ENCODE peak calls at places on chromosomes 4 and X, in eight cellular contexts. L is foreskin fibroblast; V is H7; C is cardiac muscle cell; F is cardiac fibroblast; Q is Jurkat, Clone E6-1; D is astrocyte of the cerebellum; R is A673. T is an unnamed sample.

GRCh38 chr4:99024481-99025275 is 29.2 kb downstream of the METAP1 start:
- DNase-seq in L (no peak), V (no peak), C (no peak), F (no peak), Q (no peak), D (no peak), R (no peak), T (no peak)

GRCh38 chrX:120791013-120791643 is 84.5 kb downstream of the CT47B1 start:
- DNase-seq in L (peak), V (no peak), C (no peak), F (peak), Q (no peak), D (no peak), R (peak), T (peak)

GRCh38 chrX:121641560-121641959 is 594.1 kb downstream of the GLUD2 start:
- DNase-seq in L (peak), V (no peak), C (no peak), F (peak), Q (no peak), D (peak), R (peak), T (peak)

GRCh38 chr4:84547211-84547610 is 35.7 kb upstream of the CDS1 start:
- DNase-seq in L (peak), V (no peak), C (no peak), F (peak), Q (no peak), D (no peak), R (no peak), T (no peak)

GRCh38 chr4:48271048-48271452 is 1.4 kb upstream of the TEC start:
- DNase-seq in L (no peak), V (no peak), C (no peak), F (no peak), Q (peak), D (no peak), R (no peak), T (no peak)

GRCh38 chrX:42269186-42269585 is 345.8 kb upstream of the CASK start:
- DNase-seq in L (peak), V (no peak), C (no peak), F (peak), Q (no peak), D (no peak), R (no peak), T (no peak)

GRCh38 chrX:8668797-8669196 is 63.1 kb downstream of the ANOS1 start:
- DNase-seq in L (no peak), V (no peak), C (peak), F (no peak), Q (no peak), D (no peak), R (no peak), T (no peak)

GRCh38 chr4:83208776-83209365 is 75.7 kb downstream of the COQ2 start:
- DNase-seq in L (peak), V (no peak), C (no peak), F (peak), Q (no peak), D (no peak), R (no peak), T (no peak)

GRCh38 chr4:134337584-134337983 is 136.0 kb upstream of the PABPC4L start:
- DNase-seq in L (no peak), V (no peak), C (no peak), F (no peak), Q (no peak), D (peak), R (no peak), T (no peak)

GRCh38 chr4:84501721-84502267 is 2.7 kb upstream of the NKX6-1 start:
- DNase-seq in L (no peak), V (peak), C (no peak), F (no peak), Q (no peak), D (no peak), R (no peak), T (no peak)

GRCh38 chrX:48468693-48469691 is 1.1 kb downstream of the SLC38A5 start:
- DNase-seq in L (no peak), V (peak), C (no peak), F (no peak), Q (no peak), D (no peak), R (peak), T (no peak)

GRCh38 chrX:29044802-29045201 is 457.6 kb downstream of the IL1RAPL1 start:
- DNase-seq in L (no peak), V (no peak), C (no peak), F (peak), Q (no peak), D (no peak), R (peak), T (no peak)

GRCh38 chr4:109419679-109420078 is 13.9 kb upstream of the SEC24B start:
- DNase-seq in L (no peak), V (peak), C (peak), F (no peak), Q (no peak), D (no peak), R (no peak), T (no peak)

GRCh38 chr4:17325098-17325497 is 186.8 kb downstream of the QDPR start:
- DNase-seq in L (no peak), V (no peak), C (no peak), F (no peak), Q (no peak), D (no peak), R (no peak), T (no peak)
- H3K4me3 ChIP-seq in L (no peak), V (no peak), C (no peak), F (no peak), Q (no peak), D (no peak), R (no peak), T (no peak)

DNA sequence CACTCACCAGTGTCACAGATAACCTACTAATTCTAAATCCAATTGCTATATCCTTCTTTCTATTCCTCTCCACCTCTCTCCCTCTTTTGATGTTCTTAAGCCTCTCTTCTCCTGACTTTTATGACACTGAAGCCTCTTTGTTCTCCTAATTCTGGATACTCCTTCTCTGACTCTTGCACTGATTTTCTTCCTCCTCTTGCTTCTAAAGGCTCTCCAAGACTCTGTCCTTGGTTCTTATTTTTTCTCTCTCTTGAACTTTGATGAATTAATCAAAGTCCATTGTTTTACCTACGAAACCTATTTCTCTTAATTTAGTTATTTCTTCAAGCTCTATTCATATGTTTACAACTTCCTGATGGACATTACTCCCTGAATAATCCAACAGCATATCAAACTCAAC is 95.7 kb upstream of the TSPAN7 start:
- DNase-seq in L (no peak), V (no peak), C (no peak), F (no peak), Q (no peak), D (no peak), R (no peak), T (no peak)
- H3K4me3 ChIP-seq in L (no peak), V (no peak), C (no peak), F (no peak), Q (no peak), D (no peak), R (no peak), T (no peak)

GRCh38 chr4:6271701-6272465 is 2.2 kb downstream of the WFS1 start:
- DNase-seq in L (no peak), V (no peak), C (no peak), F (no peak), Q (no peak), D (no peak), R (no peak), T (no peak)
- H3K4me3 ChIP-seq in L (no peak), V (no peak), C (no peak), F (no peak), Q (no peak), D (no peak), R (no peak), T (no peak)

GRCh38 chr4:156779774-156780173 is 191.8 kb downstream of the PDGFC start:
- DNase-seq in L (peak), V (no peak), C (no peak), F (peak), Q (no peak), D (peak), R (no peak), T (peak)

GRCh38 chr4:156781852-156782251 is 189.7 kb downstream of the PDGFC start:
- DNase-seq in L (peak), V (no peak), C (no peak), F (peak), Q (no peak), D (no peak), R (no peak), T (no peak)

GRCh38 chr4:156778606-156779005 is 193.0 kb downstream of the PDGFC start:
- DNase-seq in L (peak), V (no peak), C (no peak), F (peak), Q (no peak), D (no peak), R (no peak), T (no peak)

GRCh38 chr4:156778093-156778492 is 193.5 kb downstream of the PDGFC start:
- DNase-seq in L (no peak), V (no peak), C (no peak), F (peak), Q (no peak), D (no peak), R (no peak), T (no peak)

GRCh38 chr4:156779046-156779445 is 192.6 kb downstream of the PDGFC start:
- DNase-seq in L (peak), V (no peak), C (no peak), F (peak), Q (no peak), D (no peak), R (peak), T (no peak)
- H3K4me3 ChIP-seq in L (no peak), V (no peak), C (no peak), F (no peak), Q (no peak), D (no peak), R (no peak), T (no peak)

DNA sequence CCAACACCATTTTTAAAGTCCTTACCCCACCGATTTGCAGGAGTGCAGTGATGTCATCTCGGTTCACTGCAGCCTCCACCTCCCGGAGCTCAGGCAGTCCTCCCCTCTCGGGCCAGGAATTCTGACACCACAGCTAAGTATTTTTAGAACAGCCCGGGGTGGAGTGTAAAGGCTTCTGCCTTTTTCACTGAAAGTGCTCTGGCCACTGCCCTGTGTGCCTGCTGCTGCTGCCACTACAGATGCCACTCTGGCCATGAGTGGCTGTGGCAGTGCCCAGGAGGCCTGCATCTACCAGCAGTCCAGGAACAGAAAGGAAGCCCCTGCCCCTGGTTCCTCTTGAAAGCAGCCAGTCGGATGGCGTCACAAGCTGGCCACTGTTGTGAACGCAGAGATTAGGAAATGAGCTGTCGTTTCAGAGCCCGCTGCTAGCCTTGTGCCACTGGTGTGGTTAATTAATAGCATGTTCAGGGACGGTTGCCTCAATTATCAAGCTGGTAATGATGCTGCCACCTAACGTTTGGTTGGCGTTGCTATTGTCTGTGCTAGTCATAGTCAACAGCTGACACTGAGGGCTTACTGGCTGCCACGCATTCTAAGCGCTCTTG is 23.6 kb upstream of the TBC1D14 start:
- DNase-seq in L (peak), V (peak), C (peak), F (peak), Q (no peak), D (no peak), R (peak), T (no peak)
- H3K4me3 ChIP-seq in L (no peak), V (no peak), C (no peak), F (no peak), Q (no peak), D (no peak), R (no peak), T (no peak)

GRCh38 chr4:129346760-129347159 is 250.8 kb downstream of the C4orf33 start:
- DNase-seq in L (no peak), V (no peak), C (no peak), F (no peak), Q (no peak), D (no peak), R (no peak), T (no peak)

GRCh38 chr4:129342820-129343219 is 246.9 kb downstream of the C4orf33 start:
- DNase-seq in L (peak), V (no peak), C (no peak), F (peak), Q (no peak), D (peak), R (peak), T (no peak)

GRCh38 chr4:129345680-129346079 is 249.7 kb downstream of the C4orf33 start:
- DNase-seq in L (no peak), V (no peak), C (no peak), F (no peak), Q (no peak), D (no peak), R (peak), T (no peak)

GRCh38 chr4:129344058-129344457 is 248.1 kb downstream of the C4orf33 start:
- DNase-seq in L (peak), V (peak), C (peak), F (peak), Q (no peak), D (no peak), R (peak), T (no peak)
- H3K4me3 ChIP-seq in L (no peak), V (no peak), C (no peak), F (no peak), Q (no peak), D (no peak), R (no peak), T (no peak)

GRCh38 chrX:23766650-23767551 is 16.1 kb upstream of the SAT1 start:
- DNase-seq in L (no peak), V (no peak), C (no peak), F (no peak), Q (no peak), D (no peak), R (no peak), T (no peak)

GRCh38 chrX:23764183-23764582 is 18.8 kb upstream of the SAT1 start:
- DNase-seq in L (no peak), V (no peak), C (no peak), F (no peak), Q (no peak), D (no peak), R (no peak), T (no peak)

GRCh38 chrX:23765868-23766267 is 17.1 kb upstream of the SAT1 start:
- DNase-seq in L (no peak), V (no peak), C (no peak), F (no peak), Q (no peak), D (no peak), R (no peak), T (no peak)

GRCh38 chrX:23765449-23765848 is 17.5 kb upstream of the SAT1 start:
- DNase-seq in L (peak), V (no peak), C (no peak), F (peak), Q (no peak), D (no peak), R (no peak), T (no peak)

DNA sequence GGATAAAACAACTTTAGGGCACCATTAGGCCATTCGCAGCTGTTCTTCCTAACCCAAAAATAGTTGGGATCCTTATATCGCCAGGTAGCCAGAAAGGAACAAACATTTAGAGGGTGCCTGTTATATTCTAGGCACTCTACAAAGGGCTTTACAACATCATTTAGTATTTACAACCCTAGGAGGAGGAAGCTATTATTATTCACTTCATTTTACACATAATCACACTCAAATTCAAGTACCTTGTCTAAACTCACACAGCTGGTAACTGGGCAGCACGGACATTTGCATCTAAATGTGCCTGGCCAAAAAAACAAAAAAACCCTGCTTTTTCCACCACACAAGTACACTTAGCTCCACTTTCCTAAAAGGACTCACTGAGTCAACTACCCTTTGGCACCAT is 18.4 kb upstream of the SAT1 start:
- DNase-seq in L (no peak), V (no peak), C (no peak), F (no peak), Q (no peak), D (no peak), R (no peak), T (no peak)
- H3K4me3 ChIP-seq in L (no peak), V (no peak), C (no peak), F (no peak), Q (no peak), D (no peak), R (no peak), T (no peak)

GRCh38 chr4:121377065-121377464 is 3.8 kb downstream of the QRFPR start:
- DNase-seq in L (no peak), V (no peak), C (no peak), F (peak), Q (no peak), D (no peak), R (peak), T (no peak)

GRCh38 chr4:121380448-121381147 is at the start of gene QRFPR:
- DNase-seq in L (peak), V (peak), C (peak), F (peak), Q (no peak), D (no peak), R (peak), T (no peak)

GRCh38 chr4:121376541-121376940 is 4.3 kb downstream of the QRFPR start:
- DNase-seq in L (no peak), V (no peak), C (no peak), F (no peak), Q (no peak), D (no peak), R (no peak), T (no peak)

GRCh38 chr4:121379276-121379675 is 1.5 kb downstream of the QRFPR start:
- DNase-seq in L (no peak), V (no peak), C (no peak), F (no peak), Q (no peak), D (no peak), R (no peak), T (no peak)

GRCh38 chr4:121381148-121381462 is 287 bp upstream of the QRFPR start:
- DNase-seq in L (no peak), V (no peak), C (no peak), F (no peak), Q (no peak), D (no peak), R (no peak), T (no peak)
- H3K4me3 ChIP-seq in L (peak), V (peak), C (peak), F (peak), Q (no peak), D (peak), R (peak), T (no peak)

GRCh38 chr4:125520258-125520990 is 205.7 kb downstream of the FAT4 start:
- DNase-seq in L (peak), V (no peak), C (no peak), F (peak), Q (no peak), D (no peak), R (no peak), T (peak)

GRCh38 chr4:125526420-125526819 is 211.7 kb downstream of the FAT4 start:
- DNase-seq in L (no peak), V (no peak), C (no peak), F (no peak), Q (no peak), D (no peak), R (peak), T (no peak)

GRCh38 chr4:125522992-125523391 is 208.2 kb downstream of the FAT4 start:
- DNase-seq in L (no peak), V (no peak), C (no peak), F (no peak), Q (no peak), D (no peak), R (no peak), T (no peak)

GRCh38 chr4:125519376-125520171 is 204.8 kb downstream of the FAT4 start:
- DNase-seq in L (no peak), V (no peak), C (no peak), F (no peak), Q (no peak), D (no peak), R (no peak), T (no peak)

GRCh38 chr4:125522588-125522987 is 207.8 kb downstream of the FAT4 start:
- DNase-seq in L (no peak), V (no peak), C (no peak), F (no peak), Q (no peak), D (no peak), R (no peak), T (no peak)
- H3K4me3 ChIP-seq in L (no peak), V (no peak), C (no peak), F (no peak), Q (no peak), D (no peak), R (no peak), T (no peak)

T was measured in HFF-Myc.